ENCODE peak calls at places on chromosomes 11 and 22, in four cellular contexts. S, M, G and B are unnamed samples.

GRCh38 chr11:80315263-80315662 is 874.4 kb upstream of the TENM4 start:
- DNase-seq in G (no peak), M (no peak), S (no peak), B (no peak)

GRCh38 chr22:44697423-44698179 is 4.4 kb upstream of the PRR5 start:
- DNase-seq in M (peak; percentile 64), G (peak; percentile 84), S (peak; percentile 93), B (peak; percentile 45)

GRCh38 chr11:84909740-84910139 is 717.4 kb downstream of the DLG2 start:
- DNase-seq in M (no peak), S (peak; percentile 17), G (no peak), B (no peak)

GRCh38 chr22:49880281-49880680 is 26.6 kb downstream of the ZBED4 start:
- DNase-seq in G (no peak), S (peak; percentile 29), M (no peak), B (no peak)

GRCh38 chr11:35064114-35064800 is 74.7 kb upstream of the CD44 start:
- DNase-seq in G (no peak), S (no peak), M (no peak), B (no peak)

GRCh38 chr11:91686700-91687099 is 537.9 kb upstream of the FAT3 start:
- DNase-seq in M (no peak), G (no peak), S (no peak), B (no peak)

GRCh38 chr11:106031210-106031845 is 9.3 kb upstream of the MSANTD4 start:
- DNase-seq in S (no peak), M (no peak), G (no peak), B (no peak)

GRCh38 chr11:13269775-13270174 is 7.8 kb upstream of the BMAL1 start:
- DNase-seq in M (no peak), G (no peak), S (no peak), B (no peak)

GRCh38 chr11:130737866-130738431 is 178.3 kb downstream of the SNX19 start:
- DNase-seq in M (no peak), G (no peak), S (no peak), B (no peak)

GRCh38 chr22:30701872-30702271 is 7.2 kb downstream of the OSBP2 start:
- DNase-seq in M (no peak), G (no peak), S (no peak), B (no peak)

GRCh38 chr11:24131698-24132097 is 365.2 kb upstream of the LUZP2 start:
- DNase-seq in M (no peak), S (no peak), G (no peak), B (no peak)

GRCh38 chr22:35355744-35356420 is 25.0 kb upstream of the HMOX1 start:
- DNase-seq in G (no peak), S (no peak), M (no peak), B (no peak)

GRCh38 chr22:17232406-17232805 is 13.2 kb upstream of the ADA2 start:
- DNase-seq in M (no peak), S (peak; percentile 31), G (no peak), B (no peak)

GRCh38 chr11:6894097-6894496 is 1.8 kb upstream of the OR2D2 start:
- DNase-seq in M (no peak), G (no peak), S (no peak), B (no peak)

GRCh38 chr22:32535531-32536190 is 61.0 kb downstream of the FBXO7 start:
- DNase-seq in S (no peak), M (no peak), G (no peak), B (no peak)

GRCh38 chr11:62719302-62719978 is 7.8 kb downstream of the HNRNPUL2 start:
- DNase-seq in S (no peak), G (no peak), M (no peak), B (no peak)
- TF ChIP-seq ELF4 in S (no peak), G (no peak), M (no peak), B (no peak)

GRCh38 chr11:114348200-114349191 is 51.8 kb downstream of the C11orf71 start:
- DNase-seq in S (peak; percentile 34), M (peak; percentile 25), G (peak; percentile 20), B (peak; percentile 39)
- TF ChIP-seq ELF4 in S (no peak), M (no peak), G (no peak), B (no peak)

GRCh38 chr11:96203567-96204365 is 139.2 kb downstream of the MAML2 start:
- DNase-seq in G (no peak), S (no peak), M (no peak), B (no peak)

GRCh38 chr11:96204366-96204659 is 138.7 kb downstream of the MAML2 start:
- DNase-seq in S (no peak), G (no peak), M (no peak), B (no peak)

GRCh38 chr11:96207459-96208449 is 135.2 kb downstream of the MAML2 start:
- DNase-seq in G (no peak), S (no peak), M (no peak), B (peak; percentile 84)

GRCh38 chr11:96204721-96205459 is 138.1 kb downstream of the MAML2 start:
- DNase-seq in G (no peak), S (no peak), M (no peak), B (no peak)

DNA sequence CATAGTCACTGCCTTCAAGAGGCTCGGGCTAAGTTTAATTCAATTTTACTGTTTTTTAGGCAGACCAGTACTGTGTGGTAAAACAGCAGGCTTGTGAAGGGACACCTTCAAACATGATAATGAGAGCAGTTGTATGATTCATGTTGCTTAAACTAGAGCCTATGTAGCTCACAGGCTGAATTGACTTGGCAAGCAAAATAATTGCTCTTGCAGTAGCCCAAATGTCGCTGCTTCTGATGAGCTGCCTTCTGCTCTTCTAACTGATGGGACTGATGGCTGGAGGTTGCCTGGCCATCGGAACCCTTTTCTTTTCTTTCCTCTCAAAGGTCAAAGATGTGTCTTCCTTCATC is 137.6 kb downstream of the MAML2 start:
- DNase-seq in S (no peak), G (no peak), M (no peak), B (no peak)
- TF ChIP-seq ELF4 in S (no peak), G (no peak), M (no peak), B (no peak)

GRCh38 chr22:46201059-46201757 is 48.9 kb downstream of the CDPF1 start:
- DNase-seq in G (no peak), S (peak; percentile 50), M (no peak), B (peak; percentile 61)
- TF ChIP-seq ELF4 in G (no peak), S (no peak), M (no peak), B (no peak)

DNA sequence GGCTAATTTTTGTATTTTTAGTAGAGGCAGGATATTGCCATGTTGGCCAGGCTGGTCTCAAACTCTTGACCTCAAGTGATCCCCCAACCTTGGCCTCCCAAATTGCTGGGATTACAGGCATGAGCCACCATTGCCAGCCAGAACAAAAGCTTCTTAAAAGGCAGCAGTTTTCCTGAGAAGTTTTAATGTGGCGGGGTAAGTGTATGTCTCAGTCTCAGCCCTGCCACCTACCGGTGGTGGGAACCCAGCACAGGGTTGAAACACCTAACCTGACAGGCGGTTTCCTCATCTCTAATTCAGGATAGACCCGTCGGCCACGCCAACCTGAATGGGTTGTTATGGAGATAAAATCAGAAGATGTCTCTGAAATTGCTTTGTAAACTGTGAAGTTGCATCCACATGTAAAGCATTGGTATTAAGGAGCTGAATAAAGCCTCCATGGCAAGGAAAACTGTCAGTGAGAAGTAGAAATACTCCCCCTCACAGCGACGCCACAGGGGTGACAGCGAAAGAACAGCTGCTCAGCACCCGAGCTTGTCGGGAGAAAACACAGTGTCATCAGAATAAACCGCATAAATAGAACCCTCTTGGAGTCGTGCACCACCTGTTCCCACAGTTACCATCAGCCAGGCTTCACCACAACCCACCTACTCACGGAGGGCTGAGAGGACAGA is 165.9 kb upstream of the NCAM1 start:
- DNase-seq in M (peak; percentile 70), G (peak; percentile 75), S (peak; percentile 67), B (peak; percentile 19)
- TF ChIP-seq ELF4 in M (no peak), G (no peak), S (no peak), B (no peak)

GRCh38 chr11:8070417-8071101 is 10.5 kb upstream of the TUB start:
- DNase-seq in S (no peak), M (peak; percentile 51), G (peak; percentile 62), B (peak; percentile 20)
- TF ChIP-seq ELF4 in S (no peak), M (no peak), G (no peak), B (no peak)

DNA sequence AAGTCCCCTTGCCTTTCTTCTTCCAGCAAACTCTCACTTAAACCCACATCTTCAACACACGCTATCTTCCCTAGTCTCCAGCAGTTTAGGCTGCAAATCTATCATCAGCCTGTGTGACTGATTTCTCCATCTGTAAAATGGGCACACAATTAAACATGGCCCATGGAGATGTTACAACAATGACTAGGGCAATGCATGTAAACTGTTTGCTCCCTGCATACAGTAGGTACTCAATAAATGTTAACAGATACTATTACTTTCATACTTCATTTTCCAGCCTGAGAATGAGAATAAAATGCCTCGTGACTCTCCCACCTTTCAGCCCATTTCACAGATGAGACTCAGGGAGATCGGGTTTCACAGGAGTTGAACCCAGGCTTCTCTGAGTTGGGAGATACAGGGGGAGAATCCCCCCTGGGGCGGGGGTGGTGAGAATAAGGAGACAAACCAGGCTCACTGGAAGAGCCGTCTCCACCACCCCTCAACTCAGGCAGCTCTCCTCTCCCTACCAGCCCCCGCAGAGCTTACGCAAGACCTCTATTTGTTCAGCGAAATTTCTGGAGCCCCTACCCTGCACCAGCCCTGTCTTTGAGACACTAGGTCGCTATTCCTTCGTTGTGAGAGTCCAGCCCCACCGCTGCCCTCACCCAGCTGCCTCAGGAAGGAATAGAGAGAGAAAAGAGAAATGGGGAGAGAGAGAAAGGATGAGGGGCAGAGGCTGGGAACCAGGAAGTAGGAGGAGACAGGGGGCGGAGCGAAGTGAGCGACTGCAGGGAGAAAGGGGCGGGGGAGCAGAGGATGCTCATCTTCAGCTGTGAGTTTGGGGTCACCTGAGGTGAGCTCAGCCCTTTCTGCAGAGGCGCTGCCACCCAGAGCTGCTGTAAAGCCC is 42.1 kb upstream of the KLHL35 start:
- DNase-seq in M (peak; percentile 85), G (no peak), S (peak; percentile 85), B (no peak)
- TF ChIP-seq ELF4 in M (peak; percentile 90), G (no peak), S (no peak), B (no peak)